ENCODE peak calls at places on chromosomes 2 and 18, in four cellular contexts. One of them, this sample, is unnamed.

GRCh38 chr2:182302174-182302573 is 124.7 kb downstream of the PDE1A start:
- DNase-seq in endothelial cell: no peak
- DNase-seq in activated CD4-positive, alpha-beta memory T cell treated with anti-CD3 and anti-CD28 coated beads for 36 hours: no peak
- DNase-seq in Caki2: no peak
- DNase-seq in this sample: no peak

GRCh38 chr2:233553366-233553765 is 13.2 kb downstream of the USP40 start:
- DNase-seq in endothelial cell: no peak
- DNase-seq in activated CD4-positive, alpha-beta memory T cell treated with anti-CD3 and anti-CD28 coated beads for 36 hours: no peak
- DNase-seq in Caki2: no peak
- DNase-seq in this sample: no peak

GRCh38 chr2:64203131-64204005 is 59.1 kb upstream of the PELI1 start:
- DNase-seq in Caki2: no peak
- DNase-seq in endothelial cell: no peak
- DNase-seq in activated CD4-positive, alpha-beta memory T cell treated with anti-CD3 and anti-CD28 coated beads for 36 hours: no peak
- DNase-seq in this sample: no peak

GRCh38 chr2:73069855-73070650 is 1.5 kb downstream of the SFXN5 start:
- DNase-seq in endothelial cell: no peak
- DNase-seq in activated CD4-positive, alpha-beta memory T cell treated with anti-CD3 and anti-CD28 coated beads for 36 hours: no peak
- DNase-seq in Caki2: no peak
- DNase-seq in this sample: no peak

GRCh38 chr2:107684421-107684820 is 142.3 kb upstream of the RGPD4 start:
- DNase-seq in endothelial cell: no peak
- DNase-seq in Caki2: no peak
- DNase-seq in activated CD4-positive, alpha-beta memory T cell treated with anti-CD3 and anti-CD28 coated beads for 36 hours: no peak
- DNase-seq in this sample: no peak

GRCh38 chr2:119958642-119959268 is 54.1 kb upstream of the EPB41L5 start:
- DNase-seq in Caki2: no peak
- DNase-seq in activated CD4-positive, alpha-beta memory T cell treated with anti-CD3 and anti-CD28 coated beads for 36 hours: no peak
- DNase-seq in endothelial cell: no peak
- DNase-seq in this sample: no peak

GRCh38 chr18:7104649-7105048 is 12.9 kb downstream of the LAMA1 start:
- DNase-seq in endothelial cell: no peak
- DNase-seq in Caki2: no peak
- DNase-seq in activated CD4-positive, alpha-beta memory T cell treated with anti-CD3 and anti-CD28 coated beads for 36 hours: no peak
- DNase-seq in this sample: no peak

GRCh38 chr2:42903821-42904575 is 111.6 kb upstream of the HAAO start:
- DNase-seq in endothelial cell: no peak
- DNase-seq in Caki2: no peak
- DNase-seq in activated CD4-positive, alpha-beta memory T cell treated with anti-CD3 and anti-CD28 coated beads for 36 hours: no peak
- DNase-seq in this sample: no peak

GRCh38 chr2:76572981-76573380 is 862.3 kb upstream of the GCFC2 start:
- DNase-seq in endothelial cell: no peak
- DNase-seq in activated CD4-positive, alpha-beta memory T cell treated with anti-CD3 and anti-CD28 coated beads for 36 hours: no peak
- DNase-seq in Caki2: no peak
- DNase-seq in this sample: no peak

GRCh38 chr2:160783481-160783880 is 289.9 kb upstream of the RBMS1 start:
- DNase-seq in Caki2: no peak
- DNase-seq in endothelial cell: no peak
- DNase-seq in activated CD4-positive, alpha-beta memory T cell treated with anti-CD3 and anti-CD28 coated beads for 36 hours: no peak
- DNase-seq in this sample: no peak